ENCODE peak calls at places on chromosomes 2 and 18, in eight cellular contexts. R, U, T, Q, D, K, O and A are unnamed samples.

GRCh38 chr2:49843314-49843713 is 689.0 kb upstream of the FSHR start:
- DNase-seq in O (no peak), T (no peak), K (no peak), Q (no peak), D (no peak), R (no peak), U (no peak), A (no peak)

GRCh38 chr2:217393585-217394032 is 533.7 kb upstream of the TNP1 start:
- DNase-seq in K (no peak), D (no peak), Q (peak), U (no peak), O (peak), T (no peak), R (peak), A (no peak)

GRCh38 chr2:53353372-53354111 is 414.1 kb upstream of the CHAC2 start:
- DNase-seq in Q (peak), K (peak), T (peak), U (no peak), O (no peak), R (peak), D (no peak), A (no peak)

GRCh38 chr2:165863816-165864221 is 69.8 kb upstream of the GALNT3 start:
- DNase-seq in T (peak), Q (no peak), U (no peak), R (no peak), O (no peak), D (no peak), K (no peak), A (no peak)

GRCh38 chr2:166229678-166230023 is 101.8 kb upstream of the SCN1A start:
- DNase-seq in Q (no peak), U (no peak), O (no peak), D (no peak), K (no peak), R (no peak), T (no peak), A (no peak)

GRCh38 chr2:26191316-26192159 is 18.6 kb downstream of the GAREM2 start:
- DNase-seq in U (no peak), T (no peak), D (no peak), R (no peak), K (no peak), O (no peak), Q (no peak), A (no peak)

GRCh38 chr2:177466337-177467195 is 74.0 kb downstream of the AGPS start:
- DNase-seq in U (no peak), Q (peak), T (no peak), O (no peak), K (no peak), D (no peak), R (peak), A (no peak)

GRCh38 chr18:51193621-51194287 is 3.7 kb downstream of the MEX3C start:
- DNase-seq in K (no peak), Q (peak), T (no peak), O (no peak), R (peak), U (no peak), D (no peak), A (no peak)

GRCh38 chr2:59884166-59884565 is 669.3 kb downstream of the BCL11A start:
- DNase-seq in Q (no peak), D (no peak), K (no peak), T (no peak), O (no peak), U (no peak), R (no peak), A (no peak)

GRCh38 chr18:7205346-7205745 is 25.5 kb upstream of the LRRC30 start:
- DNase-seq in U (no peak), D (no peak), K (no peak), Q (no peak), T (no peak), R (no peak), O (no peak), A (no peak)

GRCh38 chr2:213923543-213923942 is 487.3 kb upstream of the VWC2L start:
- DNase-seq in K (no peak), D (no peak), R (no peak), Q (no peak), T (peak), U (no peak), O (no peak), A (no peak)

GRCh38 chr2:5060956-5061355 is 631.2 kb upstream of the SOX11 start:
- DNase-seq in K (no peak), T (no peak), O (no peak), R (no peak), U (no peak), D (no peak), Q (no peak), A (no peak)

GRCh38 chr18:46624127-46624526 is 32.9 kb downstream of the LOXHD1 start:
- DNase-seq in O (no peak), D (no peak), U (no peak), Q (no peak), T (no peak), K (no peak), R (no peak), A (peak)

GRCh38 chr2:127463155-127463991 is 45.1 kb downstream of the PROC start:
- DNase-seq in O (no peak), T (no peak), R (no peak), Q (no peak), K (peak), U (no peak), D (no peak), A (no peak)

GRCh38 chr2:104599802-104600510 is 254.0 kb upstream of the POU3F3 start:
- DNase-seq in D (no peak), O (no peak), Q (peak), U (no peak), T (no peak), K (no peak), R (no peak), A (no peak)

GRCh38 chr2:121910139-121910538 is 154.7 kb downstream of the TSN start:
- DNase-seq in R (no peak), T (no peak), U (no peak), K (no peak), Q (no peak), O (no peak), D (no peak), A (no peak)

GRCh38 chr2:172103471-172104292 is 982 bp upstream of the DLX2 start:
- DNase-seq in R (peak), D (peak), T (peak), Q (peak), K (peak), O (peak), U (no peak), A (peak)

GRCh38 chr2:179440642-179441251 is 176.1 kb upstream of the SESTD1 start:
- DNase-seq in T (peak), R (peak), U (no peak), K (peak), Q (peak), D (peak), O (no peak), A (no peak)

GRCh38 chr2:207768168-207768890 is 1.4 kb downstream of the FZD5 start:
- DNase-seq in K (peak), Q (no peak), O (peak), T (peak), D (no peak), U (peak), R (peak), A (peak)

GRCh38 chr2:145751155-145751554 is 1231.2 kb upstream of the ZEB2 start:
- DNase-seq in U (no peak), Q (no peak), R (no peak), K (no peak), O (no peak), D (no peak), T (no peak), A (no peak)

GRCh38 chr2:80420530-80421208 is 116.1 kb upstream of the LRRTM1 start:
- DNase-seq in Q (no peak), O (no peak), R (no peak), D (no peak), T (no peak), U (no peak), K (peak), A (no peak)

GRCh38 chr2:176158306-176158643 is 1.2 kb downstream of the HOXD3 start:
- DNase-seq in D (no peak), K (peak), R (no peak), T (peak), Q (no peak), U (no peak), O (no peak), A (no peak)

GRCh38 chr18:8450898-8451665 is 158.2 kb upstream of the RAB12 start:
- DNase-seq in D (no peak), Q (no peak), R (no peak), O (peak), U (no peak), K (no peak), T (no peak), A (no peak)

GRCh38 chr2:25340340-25340886 is 1.3 kb downstream of the DNMT3A start:
- DNase-seq in Q (no peak), U (no peak), O (peak), D (peak), R (no peak), T (no peak), K (peak), A (no peak)

GRCh38 chr2:144776766-144777165 is 256.8 kb upstream of the ZEB2 start:
- DNase-seq in U (no peak), K (no peak), D (no peak), T (no peak), O (no peak), R (no peak), Q (no peak), A (no peak)

GRCh38 chr2:43100362-43100882 is 126.0 kb downstream of the ZFP36L2 start:
- DNase-seq in T (no peak), U (no peak), K (no peak), D (no peak), Q (no peak), O (peak), R (no peak), A (no peak)

GRCh38 chr2:27701676-27702075 is 38.0 kb downstream of the SLC4A1AP start:
- DNase-seq in Q (peak), U (no peak), R (no peak), D (peak), O (no peak), K (no peak), T (no peak), A (no peak)

GRCh38 chr2:109535217-109535946 is 78.4 kb downstream of the SEPTIN10 start:
- DNase-seq in O (no peak), T (no peak), D (no peak), R (peak), K (no peak), U (no peak), Q (no peak), A (no peak)

GRCh38 chr2:207930747-207931146 is 94.6 kb downstream of the PLEKHM3 start:
- DNase-seq in U (no peak), K (no peak), Q (no peak), T (peak), R (no peak), O (no peak), D (peak), A (no peak)

GRCh38 chr2:42100696-42101585 is 53.1 kb downstream of the PKDCC start:
- DNase-seq in T (no peak), Q (peak), D (no peak), O (peak), U (peak), K (no peak), R (peak), A (peak)

GRCh38 chr2:15685143-15685542 is 93.5 kb downstream of the DDX1 start:
- DNase-seq in K (no peak), R (no peak), T (no peak), U (no peak), Q (no peak), D (no peak), O (no peak), A (no peak)

GRCh38 chr2:173997269-173997668 is 32.1 kb upstream of the SP3 start:
- DNase-seq in R (no peak), Q (no peak), K (no peak), T (no peak), U (no peak), O (peak), D (no peak), A (no peak)

GRCh38 chr2:149579972-149580882 is 7.3 kb downstream of the MMADHC start:
- DNase-seq in Q (peak), T (no peak), O (no peak), K (no peak), D (no peak), R (peak), U (no peak), A (no peak)